ENCODE peak calls at places on chromosomes 2 and 18, in ten cellular contexts. U is fibroblast of the aortic adventitia, M is endothelial cell, N is astrocyte, H is A549, O is pancreas, G is PC-9, V is uterus, E is neural crest cell, Q is HCT116. T is an unnamed sample.
A peak's percentile ranks its signal among the peaks of the same experiment; 100 is the strongest.

GRCh38 chr2:64606495-64607363 is 47.0 kb downstream of the SERTAD2 start:
- DNase-seq in U (peak; percentile 89), M (no peak), N (no peak), H (peak; percentile 24), O (peak; percentile 65), G (peak; percentile 80), V (peak; percentile 91), E (no peak), Q (no peak), T (peak; percentile 69)

GRCh38 chr2:127429844-127430425 is 11.7 kb downstream of the PROC start:
- DNase-seq in U (no peak), M (no peak), N (no peak), H (no peak), O (no peak), G (no peak), V (no peak), E (no peak), Q (no peak), T (no peak)

GRCh38 chr2:204177977-204178522 is 241.5 kb downstream of the ICOS start:
- DNase-seq in U (peak; percentile 16), M (peak; percentile 49), N (no peak), H (peak; percentile 16), O (peak; percentile 17), G (no peak), V (peak; percentile 53), E (peak; percentile 24), Q (peak; percentile 19), T (no peak)

GRCh38 chr2:144137705-144138428 is 382.1 kb downstream of the ZEB2 start:
- DNase-seq in U (no peak), M (no peak), N (peak; percentile 60), H (no peak), O (no peak), G (no peak), V (no peak), E (no peak), Q (no peak), T (no peak)

GRCh38 chr2:148922776-148923175 is 47.7 kb downstream of the KIF5C start:
- DNase-seq in U (no peak), M (no peak), N (no peak), H (no peak), O (no peak), G (no peak), V (no peak), E (no peak), Q (no peak), T (no peak)

GRCh38 chr2:73078457-73079411 is 7.2 kb upstream of the SFXN5 start:
- DNase-seq in U (no peak), M (no peak), N (no peak), H (no peak), O (no peak), G (no peak), V (no peak), E (no peak), Q (no peak), T (no peak)

GRCh38 chr2:216340280-216340631 is 32.0 kb downstream of the MARCHF4 start:
- DNase-seq in U (no peak), M (no peak), N (no peak), H (no peak), O (no peak), G (no peak), V (no peak), E (no peak), Q (no peak), T (no peak)

GRCh38 chr2:134667081-134667480 is 51.7 kb downstream of the TMEM163 start:
- DNase-seq in U (no peak), M (no peak), N (no peak), H (no peak), O (no peak), G (no peak), V (no peak), E (no peak), Q (no peak), T (no peak)

GRCh38 chr18:58668897-58669296 is 2.4 kb upstream of the MALT1 start:
- DNase-seq in U (no peak), M (no peak), N (peak; percentile 80), H (no peak), O (no peak), G (no peak), V (no peak), E (no peak), Q (peak; percentile 47), T (no peak)

GRCh38 chr18:58671941-58672565 is 788 bp downstream of the MALT1 start:
- DNase-seq in U (peak; percentile 42), M (no peak), N (peak; percentile 36), H (peak; percentile 39), O (no peak), G (peak; percentile 8), V (no peak), E (no peak), Q (no peak), T (no peak)

GRCh38 chr18:58670561-58671121 is 624 bp upstream of the MALT1 start:
- DNase-seq in U (no peak), M (no peak), N (peak; percentile 58), H (peak; percentile 8), O (no peak), G (no peak), V (no peak), E (no peak), Q (peak; percentile 35), T (no peak)

GRCh38 chr18:58669731-58670379 is 1.4 kb upstream of the MALT1 start:
- DNase-seq in U (no peak), M (no peak), N (peak; percentile 89), H (peak; percentile 66), O (no peak), G (peak; percentile 7), V (no peak), E (no peak), Q (peak; percentile 78), T (no peak)

DNA sequence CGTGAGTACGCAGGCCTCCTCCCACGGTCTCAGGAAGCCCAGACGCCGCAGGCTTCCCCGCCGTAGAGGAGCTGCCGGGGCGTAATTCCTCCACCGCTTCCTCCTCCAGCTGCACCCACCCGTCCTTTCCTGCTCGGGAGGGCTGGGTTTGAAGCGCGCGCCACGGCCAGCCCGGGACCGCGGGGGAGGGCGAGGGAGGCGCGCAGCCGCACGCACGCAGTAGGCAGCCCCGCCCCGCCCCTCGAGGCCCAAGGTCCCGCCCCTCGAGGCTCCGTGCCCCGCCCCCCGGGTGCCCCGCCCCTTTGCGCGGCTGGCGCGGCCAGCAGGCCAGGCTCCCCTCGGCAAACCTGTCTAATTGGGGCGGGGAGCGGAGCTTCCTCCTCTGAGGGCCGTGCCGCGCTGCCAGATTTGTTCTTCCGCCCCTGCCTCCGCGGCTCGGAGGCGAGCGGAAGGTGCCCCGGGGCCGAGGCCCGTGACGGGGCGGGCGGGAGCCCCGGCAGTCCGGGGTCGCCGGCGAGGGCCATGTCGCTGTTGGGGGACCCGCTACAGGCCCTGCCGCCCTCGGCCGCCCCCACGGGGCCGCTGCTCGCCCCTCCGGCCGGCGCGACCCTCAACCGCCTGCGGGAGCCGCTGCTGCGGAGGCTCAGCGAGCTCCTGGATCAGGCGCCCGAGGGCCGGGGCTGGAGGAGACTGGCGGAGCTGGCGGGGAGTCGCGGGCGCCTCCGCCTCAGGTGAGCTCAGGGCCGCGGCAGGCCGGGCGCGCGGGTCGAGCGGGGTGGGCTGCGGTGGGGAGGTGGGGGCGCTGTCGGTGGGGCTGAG is at the start of gene MALT1:
- DNase-seq in U (peak; percentile 83), M (peak; percentile 99), N (peak; percentile 77), H (peak; percentile 88), O (peak; percentile 90), G (peak; percentile 87), V (peak; percentile 94), E (peak; percentile 96), Q (peak; percentile 68), T (peak; percentile 98)
- TF ChIP-seq CTCF in U (no peak), M (peak; percentile 26), N (no peak), H (peak; percentile 9), O (no peak), G (no peak), V (no peak), E (peak; percentile 21), Q (no peak), T (no peak)

DNA sequence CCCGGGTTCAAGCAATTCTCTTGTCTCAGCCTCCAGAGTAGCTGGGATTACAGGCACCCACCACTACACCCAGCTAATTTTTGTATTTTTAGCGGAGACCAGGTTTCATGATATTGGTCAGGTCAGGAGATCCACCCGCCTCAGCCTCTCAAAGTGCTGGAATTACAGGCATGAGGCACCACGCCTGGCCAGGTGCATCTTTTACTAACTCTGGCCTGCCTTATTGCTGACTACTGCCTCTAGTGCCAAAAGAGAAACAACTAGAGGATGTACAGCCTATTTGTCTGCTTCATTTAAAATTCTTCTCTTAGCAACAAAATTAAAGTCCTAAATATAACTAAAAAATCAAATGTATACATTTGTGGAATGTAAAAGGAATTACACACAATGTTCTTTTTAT is 115.4 kb downstream of the BMPR2 start:
- DNase-seq in U (no peak), M (no peak), N (no peak), H (no peak), O (no peak), G (no peak), V (no peak), E (no peak), Q (no peak), T (no peak)
- TF ChIP-seq CTCF in U (no peak), M (no peak), N (no peak), H (no peak), O (no peak), G (no peak), V (no peak), E (no peak), Q (no peak), T (no peak)

GRCh38 chr2:2232167-2232566 is 98.9 kb downstream of the MYT1L start:
- DNase-seq in U (no peak), M (no peak), N (no peak), H (no peak), O (peak; percentile 22), G (no peak), V (no peak), E (no peak), Q (no peak), T (no peak)

GRCh38 chr2:2234398-2234797 is 96.7 kb downstream of the MYT1L start:
- DNase-seq in U (no peak), M (no peak), N (no peak), H (no peak), O (no peak), G (no peak), V (no peak), E (no peak), Q (no peak), T (no peak)

GRCh38 chr2:2233171-2233826 is 97.8 kb downstream of the MYT1L start:
- DNase-seq in U (no peak), M (no peak), N (no peak), H (no peak), O (no peak), G (no peak), V (no peak), E (no peak), Q (no peak), T (no peak)

GRCh38 chr2:2226326-2226725 is 104.7 kb downstream of the MYT1L start:
- DNase-seq in U (no peak), M (no peak), N (no peak), H (no peak), O (peak; percentile 9), G (no peak), V (no peak), E (no peak), Q (no peak), T (no peak)

GRCh38 chr2:2229898-2230817 is 100.9 kb downstream of the MYT1L start:
- DNase-seq in U (no peak), M (no peak), N (no peak), H (peak; percentile 12), O (peak; percentile 14), G (no peak), V (no peak), E (no peak), Q (no peak), T (no peak)
- TF ChIP-seq CTCF in U (no peak), M (no peak), N (no peak), H (peak; percentile 31), O (no peak), G (no peak), V (no peak), E (peak; percentile 38), Q (no peak), T (no peak)

DNA sequence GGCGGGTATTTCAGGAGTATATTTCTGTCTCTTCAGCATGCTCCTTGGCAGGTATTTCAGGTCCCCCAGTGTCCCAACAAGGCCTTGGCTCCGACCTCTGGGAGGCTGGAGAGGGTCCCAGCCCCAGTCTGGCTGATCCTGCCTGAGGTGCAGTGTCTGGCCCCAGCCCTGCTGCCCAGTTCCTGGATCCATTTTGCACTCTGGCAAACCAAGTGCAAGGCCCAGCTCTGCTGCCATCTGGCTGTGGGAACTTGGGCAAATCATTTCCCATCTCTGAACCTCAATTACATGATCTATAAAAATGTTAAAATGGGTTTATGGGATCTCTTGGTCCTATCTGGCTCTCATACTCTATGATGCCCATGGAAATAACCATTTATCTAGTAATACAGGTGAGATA is 63.6 kb downstream of the ZBTB7C start:
- DNase-seq in U (peak; percentile 35), M (no peak), N (no peak), H (peak; percentile 16), O (no peak), G (no peak), V (no peak), E (no peak), Q (peak; percentile 12), T (no peak)
- TF ChIP-seq CTCF in U (peak; percentile 67), M (no peak), N (peak; percentile 26), H (peak; percentile 34), O (no peak), G (peak; percentile 53), V (peak; percentile 29), E (no peak), Q (peak; percentile 56), T (no peak)